ENCODE peak calls at places on chromosome 3, in seven cellular contexts. P, L, I, Z, V, M and H are unnamed samples.

GRCh38 chr3:33931512-33931911 is 133.1 kb downstream of the PDCD6IP start:
- DNase-seq in P (no peak), L (no peak), I (no peak), Z (no peak), V (no peak), M (no peak), H (no peak)

GRCh38 chr3:134353831-134354611 is 20.2 kb downstream of the AMOTL2 start:
- DNase-seq in P (no peak), L (peak), I (no peak), Z (no peak), V (no peak), M (no peak), H (no peak)

GRCh38 chr3:20890124-20890523 is 704.1 kb upstream of the SGO1 start:
- DNase-seq in P (no peak), L (no peak), I (no peak), Z (no peak), V (no peak), M (no peak), H (no peak)

GRCh38 chr3:120469440-120470415 is 18.9 kb upstream of the FSTL1 start:
- DNase-seq in P (no peak), L (no peak), I (peak), Z (no peak), V (no peak), M (peak), H (peak)

GRCh38 chr3:51933471-51934138 is 8.1 kb downstream of the RRP9 start:
- DNase-seq in P (no peak), L (no peak), I (no peak), Z (no peak), V (no peak), M (peak), H (no peak)

GRCh38 chr3:195859061-195859845 is 47.5 kb upstream of the MUC4 start:
- DNase-seq in P (peak), L (peak), I (peak), Z (peak), V (peak), M (peak), H (peak)

GRCh38 chr3:6542795-6543194 is 318.1 kb upstream of the GRM7 start:
- DNase-seq in P (no peak), L (no peak), I (no peak), Z (no peak), V (no peak), M (no peak), H (no peak)

GRCh38 chr3:5053021-5053831 is 68.9 kb upstream of the ARL8B start:
- DNase-seq in P (no peak), L (no peak), I (peak), Z (no peak), V (no peak), M (no peak), H (peak)

GRCh38 chr3:60992395-60992794 is 258.9 kb downstream of the FHIT start:
- DNase-seq in P (no peak), L (peak), I (no peak), Z (no peak), V (no peak), M (no peak), H (no peak)

GRCh38 chr3:149472393-149472792 is 2.1 kb upstream of the TM4SF4 start:
- DNase-seq in P (no peak), L (no peak), I (peak), Z (no peak), V (no peak), M (no peak), H (no peak)

GRCh38 chr3:30098656-30099454 is 507.5 kb upstream of the TGFBR2 start:
- DNase-seq in P (no peak), L (no peak), I (peak), Z (no peak), V (no peak), M (no peak), H (no peak)

GRCh38 chr3:48018841-48019240 is 2.6 kb upstream of the MAP4 start:
- DNase-seq in P (no peak), L (no peak), I (peak), Z (no peak), V (no peak), M (no peak), H (no peak)

GRCh38 chr3:48405343-48405881 is 24.5 kb downstream of the PLXNB1 start:
- DNase-seq in P (no peak), L (no peak), I (no peak), Z (no peak), V (no peak), M (peak), H (peak)

GRCh38 chr3:13894096-13894811 is 14.4 kb upstream of the WNT7A start:
- DNase-seq in P (no peak), L (no peak), I (no peak), Z (no peak), V (no peak), M (no peak), H (no peak)

GRCh38 chr3:34106879-34107278 is 308.4 kb downstream of the PDCD6IP start:
- DNase-seq in P (no peak), L (peak), I (no peak), Z (no peak), V (peak), M (no peak), H (no peak)

GRCh38 chr3:87052499-87053260 is 61.7 kb upstream of the VGLL3 start:
- DNase-seq in P (no peak), L (no peak), I (no peak), Z (no peak), V (no peak), M (peak), H (peak)

GRCh38 chr3:64058592-64058991 is 35.3 kb upstream of the PSMD6 start:
- DNase-seq in P (no peak), L (no peak), I (no peak), Z (no peak), V (no peak), M (no peak), H (no peak)

GRCh38 chr3:128376516-128376915 is 90.2 kb downstream of the DNAJB8 start:
- DNase-seq in P (no peak), L (no peak), I (peak), Z (no peak), V (no peak), M (no peak), H (no peak)

GRCh38 chr3:99256788-99257187 is 355.3 kb upstream of the DCBLD2 start:
- DNase-seq in P (no peak), L (no peak), I (no peak), Z (no peak), V (no peak), M (no peak), H (no peak)

GRCh38 chr3:124784686-124785382 is 54.6 kb downstream of the UMPS start:
- DNase-seq in P (no peak), L (no peak), I (no peak), Z (no peak), V (no peak), M (no peak), H (no peak)

GRCh38 chr3:158094917-158095301 is 11.3 kb downstream of the SHOX2 start:
- DNase-seq in P (no peak), L (no peak), I (no peak), Z (no peak), V (no peak), M (no peak), H (peak)

GRCh38 chr3:76044601-76045600 is 259.6 kb upstream of the ZNF717 start:
- DNase-seq in P (no peak), L (peak), I (peak), Z (no peak), V (peak), M (no peak), H (peak)

GRCh38 chr3:125194061-125194848 is 18.3 kb downstream of the SLC12A8 start:
- DNase-seq in P (no peak), L (no peak), I (peak), Z (no peak), V (no peak), M (no peak), H (no peak)

GRCh38 chr3:131544557-131544956 is 41.8 kb upstream of the MRPL3 start:
- DNase-seq in P (no peak), L (no peak), I (no peak), Z (no peak), V (no peak), M (no peak), H (no peak)

GRCh38 chr3:60746690-60747416 is 504.4 kb downstream of the FHIT start:
- DNase-seq in P (no peak), L (no peak), I (peak), Z (no peak), V (no peak), M (no peak), H (no peak)

GRCh38 chr3:12318758-12319621 is 30.1 kb downstream of the PPARG start:
- DNase-seq in P (no peak), L (no peak), I (no peak), Z (no peak), V (no peak), M (no peak), H (no peak)

GRCh38 chr3:67863869-67864268 is 209.5 kb upstream of the SUCLG2 start:
- DNase-seq in P (no peak), L (no peak), I (peak), Z (no peak), V (no peak), M (no peak), H (no peak)

GRCh38 chr3:126621171-126621570 is 33.8 kb downstream of the TXNRD3 start:
- DNase-seq in P (no peak), L (no peak), I (peak), Z (no peak), V (no peak), M (peak), H (peak)

GRCh38 chr3:58575986-58576652 is 1.1 kb downstream of the FAM107A start:
- DNase-seq in P (no peak), L (no peak), I (no peak), Z (no peak), V (no peak), M (no peak), H (no peak)

GRCh38 chr3:58521002-58521670 is 15.9 kb downstream of the ACOX2 start:
- DNase-seq in P (no peak), L (no peak), I (no peak), Z (no peak), V (no peak), M (no peak), H (no peak)

GRCh38 chr3:86993704-86994103 is 2.8 kb upstream of the VGLL3 start:
- DNase-seq in P (no peak), L (no peak), I (peak), Z (no peak), V (no peak), M (no peak), H (no peak)

GRCh38 chr3:130687327-130687726 is 59.3 kb downstream of the PIK3R4 start:
- DNase-seq in P (no peak), L (no peak), I (no peak), Z (no peak), V (no peak), M (no peak), H (no peak)

GRCh38 chr3:190381356-190381940 is 6.5 kb upstream of the CLDN16 start:
- DNase-seq in P (no peak), L (no peak), I (peak), Z (no peak), V (no peak), M (no peak), H (no peak)

GRCh38 chr3:171342200-171342599 is 118.0 kb downstream of the TNIK start:
- DNase-seq in P (no peak), L (no peak), I (no peak), Z (no peak), V (no peak), M (no peak), H (no peak)

GRCh38 chr3:189710620-189711388 is 79.6 kb downstream of the TP63 start:
- DNase-seq in P (no peak), L (peak), I (peak), Z (no peak), V (no peak), M (peak), H (no peak)

GRCh38 chr3:14001136-14001535 is 121.3 kb upstream of the WNT7A start:
- DNase-seq in P (no peak), L (no peak), I (peak), Z (no peak), V (no peak), M (no peak), H (no peak)

GRCh38 chr3:187104342-187104741 is 35.0 kb downstream of the RPL39L start:
- DNase-seq in P (no peak), L (no peak), I (no peak), Z (no peak), V (no peak), M (peak), H (peak)

GRCh38 chr3:122977645-122978466 is 49.7 kb downstream of the SEMA5B start:
- DNase-seq in P (no peak), L (no peak), I (peak), Z (no peak), V (peak), M (peak), H (peak)

GRCh38 chr3:192957441-192957951 is 39.8 kb upstream of the MB21D2 start:
- DNase-seq in P (no peak), L (peak), I (peak), Z (no peak), V (no peak), M (peak), H (peak)